ENCODE peak calls at places on chromosomes 13 and 19, in eight cellular contexts. X, R, H, A, Q, L, F and Y are unnamed samples.

GRCh38 chr13:88162076-88162702 is 491.0 kb downstream of the SLITRK5 start:
- DNase-seq in A (no peak), L (no peak), R (no peak), H (no peak), F (no peak), Q (no peak), X (no peak), Y (no peak)

GRCh38 chr13:51275101-51275500 is 52.9 kb downstream of the FAM124A start:
- DNase-seq in X (no peak), L (no peak), H (no peak), Q (no peak), F (no peak), A (no peak), R (no peak), Y (no peak)

GRCh38 chr19:35168261-35168660 is 13.7 kb downstream of the FXYD5 start:
- DNase-seq in Q (no peak), L (no peak), F (no peak), X (no peak), R (no peak), H (no peak), A (no peak), Y (no peak)

GRCh38 chr13:42119875-42120274 is 71.4 kb downstream of the DGKH start:
- DNase-seq in X (no peak), A (peak; percentile 30), Q (no peak), F (no peak), H (no peak), R (no peak), L (no peak), Y (no peak)

GRCh38 chr19:45781282-45782161 is 768 bp downstream of the DMPK start:
- DNase-seq in H (no peak), X (peak; percentile 57), Q (no peak), R (peak; percentile 72), F (no peak), A (no peak), L (peak; percentile 50), Y (peak; percentile 56)

GRCh38 chr19:42989851-42990250 is 36.4 kb downstream of the PSG11 start:
- DNase-seq in F (no peak), Q (no peak), X (no peak), L (no peak), R (no peak), A (no peak), H (no peak), Y (no peak)

GRCh38 chr19:33512021-33512420 is 9.6 kb downstream of the PEPD start:
- DNase-seq in R (no peak), H (no peak), X (no peak), F (no peak), L (no peak), Q (no peak), A (no peak), Y (no peak)

GRCh38 chr19:54431255-54431838 is 16.1 kb downstream of the TTYH1 start:
- DNase-seq in R (peak; percentile 80), A (no peak), H (no peak), L (peak; percentile 28), Q (no peak), F (no peak), X (peak; percentile 41), Y (no peak)

GRCh38 chr13:69579351-69579750 is 528.3 kb upstream of the ATXN8OS start:
- DNase-seq in F (no peak), Q (no peak), H (peak; percentile 18), R (no peak), A (no peak), L (no peak), X (no peak), Y (no peak)

GRCh38 chr19:34217952-34218817 is 36.2 kb upstream of the GARRE1 start:
- DNase-seq in F (no peak), A (peak; percentile 67), R (peak; percentile 39), X (peak; percentile 57), L (peak; percentile 43), Q (no peak), H (peak; percentile 46), Y (no peak)

GRCh38 chr19:47711652-47712239 is 1.5 kb upstream of the EHD2 start:
- DNase-seq in F (no peak), A (no peak), X (no peak), L (no peak), Q (no peak), R (no peak), H (no peak), Y (no peak)

GRCh38 chr13:35475960-35476943 is at the start of gene MAB21L1:
- DNase-seq in A (no peak), R (peak; percentile 38), Q (peak; percentile 46), L (peak; percentile 9), F (no peak), X (no peak), H (peak; percentile 90), Y (no peak)

GRCh38 chr19:45218426-45218825 is 26.8 kb downstream of the EXOC3L2 start:
- DNase-seq in A (no peak), L (no peak), Q (no peak), F (no peak), H (no peak), X (no peak), R (no peak), Y (no peak)

GRCh38 chr13:54018485-54018884 is 989.9 kb downstream of the OLFM4 start:
- DNase-seq in H (no peak), Q (no peak), X (no peak), F (no peak), L (no peak), R (no peak), A (no peak), Y (no peak)

GRCh38 chr19:47020132-47020805 is 632 bp downstream of the NPAS1 start:
- DNase-seq in A (no peak), R (no peak), X (no peak), L (no peak), Q (no peak), H (peak; percentile 56), F (no peak), Y (no peak)

GRCh38 chr19:31784631-31785237 is 435.5 kb upstream of the TSHZ3 start:
- DNase-seq in R (no peak), X (no peak), F (peak; percentile 81), H (no peak), Q (peak; percentile 30), L (no peak), A (no peak), Y (peak; percentile 49)
- TF ChIP-seq EP300 in R (no peak), X (no peak), F (no peak), H (no peak), Q (no peak), L (no peak), A (no peak), Y (no peak)

GRCh38 chr13:114070098-114070799 is 62.2 kb downstream of the RASA3 start:
- DNase-seq in R (no peak), X (no peak), L (peak; percentile 6), H (no peak), F (no peak), A (no peak), Q (peak; percentile 11), Y (peak; percentile 18)

GRCh38 chr13:114073881-114074551 is 58.4 kb downstream of the RASA3 start:
- DNase-seq in A (no peak), L (no peak), R (no peak), H (no peak), F (no peak), Q (peak; percentile 12), X (no peak), Y (no peak)

GRCh38 chr13:114071441-114071840 is 61.0 kb downstream of the RASA3 start:
- DNase-seq in H (no peak), R (no peak), F (no peak), Q (peak; percentile 9), X (no peak), L (no peak), A (no peak), Y (no peak)

GRCh38 chr13:114072421-114072820 is 60.0 kb downstream of the RASA3 start:
- DNase-seq in F (no peak), X (no peak), A (no peak), R (no peak), L (no peak), Q (peak; percentile 9), H (no peak), Y (no peak)

DNA sequence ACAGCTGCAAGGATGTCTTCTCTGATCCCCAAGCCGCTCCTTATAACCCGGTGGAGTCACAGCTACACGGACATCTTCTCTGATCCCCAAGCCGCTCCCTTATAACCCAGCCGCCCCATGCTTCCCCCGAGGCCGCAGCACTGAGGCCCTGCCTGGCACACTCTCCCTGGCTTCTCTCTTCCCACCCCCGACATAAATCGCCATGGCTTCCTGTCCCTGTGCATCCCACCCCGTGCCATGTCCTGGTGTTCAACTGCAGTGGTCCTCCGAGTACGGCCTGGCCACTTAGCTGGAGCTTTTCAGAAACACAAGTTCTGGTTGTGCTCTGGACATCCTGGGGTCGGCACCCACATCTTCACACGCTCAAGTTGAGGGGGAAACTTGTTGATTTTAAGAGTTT is 60.4 kb downstream of the RASA3 start:
- DNase-seq in F (no peak), H (no peak), Q (peak; percentile 11), A (no peak), X (no peak), R (no peak), L (no peak), Y (no peak)
- TF ChIP-seq EP300 in F (no peak), H (no peak), Q (no peak), A (no peak), X (no peak), R (no peak), L (no peak), Y (no peak)

DNA sequence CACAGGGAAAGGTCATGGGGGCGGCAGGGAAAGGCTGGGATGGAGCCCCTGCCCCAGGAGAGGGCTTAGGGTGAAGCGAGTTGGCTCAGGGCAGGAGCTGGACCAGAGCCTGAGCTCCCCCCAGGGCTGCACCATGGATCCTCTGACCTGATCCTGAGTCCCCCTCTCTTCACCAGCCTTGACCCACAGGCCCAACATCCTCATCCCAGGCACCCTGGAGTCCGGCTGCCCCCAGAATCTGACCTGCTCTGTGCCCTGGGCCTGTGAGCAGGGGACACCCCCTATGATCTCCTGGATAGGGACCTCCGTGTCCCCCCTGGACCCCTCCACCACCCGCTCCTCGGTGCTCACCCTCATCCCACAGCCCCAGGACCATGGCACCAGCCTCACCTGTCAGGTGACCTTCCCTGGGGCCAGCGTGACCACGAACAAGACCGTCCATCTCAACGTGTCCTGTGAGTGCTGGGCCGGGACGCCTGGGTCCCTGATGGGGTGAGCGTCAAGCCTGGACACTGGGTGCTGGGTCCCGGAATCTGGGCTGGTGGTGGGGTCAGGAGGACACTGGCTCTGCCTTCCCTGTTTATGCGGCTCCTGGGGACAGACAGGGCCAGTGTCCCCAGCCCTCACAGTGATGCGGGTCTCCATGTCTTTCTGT is 842 bp downstream of the SIGLEC9 start:
- DNase-seq in F (no peak), A (no peak), L (no peak), R (no peak), Q (no peak), H (no peak), X (no peak), Y (no peak)
- TF ChIP-seq EP300 in F (no peak), A (no peak), L (no peak), R (no peak), Q (no peak), H (no peak), X (no peak), Y (no peak)

DNA sequence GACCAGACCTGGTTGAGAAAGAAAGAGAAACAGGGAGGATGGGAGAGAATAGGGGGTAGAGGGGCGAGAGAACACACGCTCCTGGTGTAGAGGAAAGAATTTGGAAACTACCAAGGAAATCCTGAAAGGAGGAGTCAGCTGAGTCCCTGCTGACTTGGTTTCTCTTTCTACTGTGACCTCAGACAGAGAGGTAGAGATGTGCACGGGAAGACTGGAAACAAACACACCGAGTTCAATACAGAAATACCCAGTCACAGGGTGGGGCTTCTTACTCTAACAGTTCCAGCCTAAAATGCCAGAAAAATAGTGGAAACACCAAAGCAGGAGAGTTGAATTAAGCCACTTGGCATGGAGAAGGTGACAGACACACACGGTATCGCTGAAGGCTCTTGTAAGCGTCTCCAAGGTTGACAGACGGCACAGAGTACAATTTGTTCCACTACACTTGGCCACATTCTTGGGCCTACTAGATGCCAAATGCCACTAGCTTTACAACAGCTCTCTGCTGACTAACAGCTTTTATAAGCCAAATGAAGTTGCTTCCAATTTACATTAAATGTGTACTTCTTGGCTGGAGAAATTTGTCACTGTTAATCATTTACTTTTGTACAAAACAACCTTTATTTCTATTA is 28.0 kb downstream of the LATS2 start:
- DNase-seq in R (peak; percentile 69), A (no peak), F (no peak), X (no peak), Q (no peak), L (peak; percentile 35), H (no peak), Y (no peak)
- TF ChIP-seq EP300 in R (peak; percentile 87), A (no peak), F (peak; percentile 94), X (no peak), Q (peak; percentile 66), L (peak; percentile 92), H (no peak), Y (peak; percentile 12)